ENCODE peak calls at places on chromosome 17, in nine cellular contexts. P is RWPE1; C is T-cell; M is activated naive CD4-positive, alpha-beta T cell; W is HEK293T; A is HTR-8/SVneo; T is gastrocnemius medialis; K is smooth muscle cell of the brain vasculature; E is C1 segment of cervical spinal cord. N is an unnamed sample.

GRCh38 chr17:4947010-4947410 is 1.3 kb downstream of the PFN1 start:
- DNase-seq in P (no peak), C (no peak), M (no peak), W (no peak), A (no peak), T (no peak), K (no peak), E (no peak), N (peak)

GRCh38 chr17:75504347-75505151 is 10.8 kb downstream of the CASKIN2 start:
- DNase-seq in P (peak), C (no peak), M (no peak), W (peak), A (peak), T (peak), K (no peak), E (no peak), N (peak)

GRCh38 chr17:17107891-17108680 is 65.8 kb downstream of the MPRIP start:
- DNase-seq in P (no peak), C (no peak), M (no peak), W (no peak), A (no peak), T (no peak), K (no peak), E (no peak), N (no peak)

GRCh38 chr17:74458835-74459234 is 7.6 kb upstream of the CD300A start:
- DNase-seq in P (no peak), C (no peak), M (no peak), W (no peak), A (no peak), T (no peak), K (no peak), E (no peak), N (no peak)

GRCh38 chr17:7293821-7294613 is 422 bp downstream of the YBX2 start:
- DNase-seq in P (peak), C (no peak), M (no peak), W (no peak), A (no peak), T (peak), K (no peak), E (no peak), N (peak)

GRCh38 chr17:77129568-77130301 is 11.0 kb upstream of the SEC14L1 start:
- DNase-seq in P (no peak), C (no peak), M (no peak), W (no peak), A (no peak), T (peak), K (peak), E (no peak), N (no peak)

GRCh38 chr17:55158439-55158838 is 106.3 kb upstream of the HLF start:
- DNase-seq in P (no peak), C (no peak), M (no peak), W (no peak), A (no peak), T (no peak), K (no peak), E (no peak), N (no peak)

GRCh38 chr17:77824780-77825280 is 133.7 kb upstream of the TNRC6C start:
- DNase-seq in P (no peak), C (no peak), M (no peak), W (no peak), A (no peak), T (no peak), K (no peak), E (no peak), N (no peak)

GRCh38 chr17:7841622-7842379 is 7.8 kb downstream of the KDM6B start:
- DNase-seq in P (peak), C (peak), M (peak), W (peak), A (peak), T (peak), K (no peak), E (peak), N (peak)

GRCh38 chr17:17892009-17892408 is 55.2 kb upstream of the SREBF1 start:
- DNase-seq in P (no peak), C (no peak), M (no peak), W (no peak), A (no peak), T (no peak), K (no peak), E (no peak), N (peak)

GRCh38 chr17:15213381-15214087 is 51.6 kb downstream of the PMP22 start:
- DNase-seq in P (no peak), C (no peak), M (no peak), W (no peak), A (no peak), T (no peak), K (no peak), E (no peak), N (peak)

GRCh38 chr17:17391575-17392370 is 85.0 kb upstream of the MED9 start:
- DNase-seq in P (no peak), C (peak), M (no peak), W (no peak), A (no peak), T (no peak), K (no peak), E (no peak), N (peak)

GRCh38 chr17:8072727-8073461 is 14.6 kb downstream of the ALOX12B start:
- DNase-seq in P (no peak), C (no peak), M (no peak), W (no peak), A (no peak), T (no peak), K (no peak), E (no peak), N (peak)

GRCh38 chr17:16377804-16378400 is 3.0 kb upstream of the UBB start:
- DNase-seq in P (no peak), C (no peak), M (no peak), W (no peak), A (no peak), T (no peak), K (no peak), E (no peak), N (no peak)

GRCh38 chr17:3034578-3034920 is 28.9 kb downstream of the OR1D5 start:
- DNase-seq in P (no peak), C (no peak), M (no peak), W (no peak), A (no peak), T (no peak), K (no peak), E (no peak), N (no peak)

GRCh38 chr17:51079049-51079448 is 41.6 kb downstream of the SPAG9 start:
- DNase-seq in P (peak), C (no peak), M (no peak), W (no peak), A (peak), T (peak), K (no peak), E (no peak), N (no peak)

GRCh38 chr17:58279016-58279671 is 1.6 kb downstream of the MPO start:
- DNase-seq in P (no peak), C (no peak), M (no peak), W (peak), A (no peak), T (peak), K (no peak), E (no peak), N (peak)

GRCh38 chr17:75396025-75396424 is 9.5 kb downstream of the GRB2 start:
- DNase-seq in P (no peak), C (no peak), M (no peak), W (no peak), A (no peak), T (no peak), K (no peak), E (no peak), N (no peak)

GRCh38 chr17:2784864-2785263 is 11.4 kb upstream of the RAP1GAP2 start:
- DNase-seq in P (no peak), C (no peak), M (no peak), W (no peak), A (no peak), T (no peak), K (no peak), E (no peak), N (no peak)

GRCh38 chr17:50487213-50488096 is 8.8 kb downstream of the RSAD1 start:
- DNase-seq in P (peak), C (no peak), M (no peak), W (no peak), A (no peak), T (peak), K (no peak), E (no peak), N (no peak)

GRCh38 chr17:49968380-49969133 is 433 bp upstream of the DLX4 start:
- DNase-seq in P (peak), C (peak), M (peak), W (peak), A (peak), T (peak), K (no peak), E (no peak), N (peak)

GRCh38 chr17:4738136-4739121 is 1.2 kb upstream of the ZMYND15 start:
- DNase-seq in P (peak), C (peak), M (no peak), W (no peak), A (no peak), T (no peak), K (no peak), E (no peak), N (peak)

GRCh38 chr17:1398900-1399299 is 1.1 kb downstream of the YWHAE start:
- DNase-seq in P (no peak), C (no peak), M (no peak), W (no peak), A (no peak), T (no peak), K (no peak), E (no peak), N (peak)

GRCh38 chr17:21460358-21460757 is 84.2 kb downstream of the KCNJ12 start:
- DNase-seq in P (no peak), C (no peak), M (no peak), W (no peak), A (no peak), T (no peak), K (peak), E (no peak), N (no peak)

GRCh38 chr17:80034977-80035686 is 540 bp downstream of the TBC1D16 start:
- DNase-seq in P (peak), C (peak), M (no peak), W (no peak), A (peak), T (no peak), K (no peak), E (no peak), N (peak)